ENCODE peak calls at places on chromosomes 6 and 20, in nine cellular contexts. H, W, U, X, J, V, I, G and B are unnamed samples.

GRCh38 chr20:51195990-51196389 is 173.1 kb upstream of the KCNG1 start:
- DNase-seq in U (no peak), I (no peak), G (no peak), X (no peak), W (no peak), V (no peak), J (no peak), H (no peak), B (no peak)

GRCh38 chr6:157019115-157019628 is 242.0 kb downstream of the ARID1B start:
- DNase-seq in I (no peak), U (no peak), G (no peak), W (no peak), H (peak), V (no peak), J (no peak), X (no peak), B (no peak)

GRCh38 chr6:41159415-41160082 is 3.4 kb downstream of the TREM2 start:
- DNase-seq in I (peak), H (peak), W (no peak), G (no peak), V (no peak), X (no peak), U (no peak), J (no peak), B (no peak)

GRCh38 chr6:161226005-161226964 is 47.6 kb downstream of the AGPAT4 start:
- DNase-seq in U (no peak), W (peak), X (no peak), I (no peak), J (no peak), H (no peak), V (no peak), G (no peak), B (no peak)

GRCh38 chr6:30515106-30515505 is 25.8 kb downstream of the HLA-E start:
- DNase-seq in H (no peak), I (no peak), J (no peak), W (no peak), G (no peak), U (no peak), X (no peak), V (no peak), B (no peak)

GRCh38 chr20:63846128-63846771 is 15.0 kb upstream of the ABHD16B start:
- DNase-seq in J (no peak), X (no peak), V (peak), W (peak), I (no peak), G (no peak), U (no peak), H (no peak), B (no peak)

GRCh38 chr20:23655551-23656211 is 17.9 kb upstream of the CST3 start:
- DNase-seq in G (no peak), U (no peak), W (peak), X (peak), I (peak), J (no peak), V (peak), H (no peak), B (no peak)

GRCh38 chr6:133707456-133707855 is 181.5 kb upstream of the TCF21 start:
- DNase-seq in I (no peak), V (no peak), J (no peak), H (peak), W (no peak), X (no peak), U (no peak), G (no peak), B (no peak)

GRCh38 chr6:82196159-82196558 is 51.4 kb downstream of the IBTK start:
- DNase-seq in J (no peak), G (no peak), W (no peak), V (no peak), X (no peak), I (no peak), U (no peak), H (no peak), B (no peak)

GRCh38 chr20:19631410-19631809 is 126.6 kb upstream of the RIN2 start:
- DNase-seq in J (peak), V (no peak), G (no peak), I (peak), H (no peak), U (no peak), W (no peak), X (peak), B (no peak)

GRCh38 chr6:167424060-167424673 is 99.3 kb downstream of the TTLL2 start:
- DNase-seq in X (no peak), W (peak), J (peak), V (no peak), G (no peak), I (no peak), U (no peak), H (no peak), B (no peak)

GRCh38 chr20:11302436-11302835 is 615.3 kb upstream of the BTBD3 start:
- DNase-seq in I (no peak), X (no peak), G (no peak), H (peak), W (no peak), J (no peak), U (no peak), V (no peak), B (no peak)

GRCh38 chr20:19588731-19589130 is 169.3 kb upstream of the RIN2 start:
- DNase-seq in I (no peak), G (peak), U (peak), X (no peak), W (peak), H (no peak), V (no peak), J (peak), B (peak)

GRCh38 chr20:44540834-44541233 is 19.0 kb upstream of the SERINC3 start:
- DNase-seq in U (no peak), X (no peak), V (no peak), G (no peak), W (no peak), I (no peak), J (no peak), H (peak), B (no peak)

GRCh38 chr6:168055696-168056489 is 23.1 kb downstream of the FRMD1 start:
- DNase-seq in W (no peak), G (no peak), H (no peak), X (no peak), I (no peak), U (no peak), V (no peak), J (no peak), B (no peak)

GRCh38 chr20:62186887-62187866 is 4.3 kb downstream of the MTG2 start:
- DNase-seq in V (no peak), W (no peak), I (no peak), J (no peak), X (no peak), U (no peak), H (peak), G (no peak), B (no peak)

GRCh38 chr6:10425973-10426780 is 11.3 kb upstream of the TFAP2A start:
- DNase-seq in G (no peak), X (no peak), H (no peak), I (no peak), W (peak), J (peak), U (no peak), V (no peak), B (no peak)

GRCh38 chr6:99711302-99711701 is 104.7 kb downstream of the PRDM13 start:
- DNase-seq in J (no peak), I (no peak), V (no peak), G (no peak), X (no peak), U (no peak), H (no peak), W (no peak), B (no peak)

GRCh38 chr6:45655630-45656422 is 278.1 kb upstream of the SUPT3H start:
- DNase-seq in H (peak), U (no peak), J (no peak), I (no peak), W (no peak), X (no peak), G (no peak), V (no peak), B (no peak)

GRCh38 chr20:5484926-5485325 is 168.2 kb upstream of the PROKR2 start:
- DNase-seq in J (no peak), W (no peak), I (no peak), G (no peak), X (no peak), V (no peak), H (no peak), U (no peak), B (no peak)

GRCh38 chr6:146895101-146895771 is 296.5 kb downstream of the ADGB start:
- DNase-seq in I (no peak), H (no peak), G (no peak), W (no peak), J (no peak), V (no peak), U (no peak), X (no peak), B (no peak)

GRCh38 chr6:135299256-135299655 is 118.1 kb downstream of the MYB start:
- DNase-seq in J (no peak), W (no peak), H (peak), X (no peak), V (no peak), U (no peak), I (no peak), G (no peak), B (no peak)

GRCh38 chr20:1619861-1620444 is at the start of gene SIRPB1:
- DNase-seq in H (peak), I (peak), W (no peak), U (no peak), G (no peak), X (peak), J (no peak), V (no peak), B (no peak)

GRCh38 chr6:2970034-2970685 is 1.2 kb downstream of the SERPINB6 start:
- DNase-seq in X (no peak), V (no peak), W (peak), U (no peak), H (peak), J (no peak), G (no peak), I (no peak), B (no peak)

GRCh38 chr6:2968600-2969135 is 2.7 kb downstream of the SERPINB6 start:
- DNase-seq in U (no peak), J (no peak), W (peak), X (no peak), G (no peak), V (no peak), I (no peak), H (no peak), B (no peak)

GRCh38 chr6:2971420-2972218 is at the start of gene SERPINB6:
- DNase-seq in X (peak), W (peak), G (peak), U (peak), H (peak), V (peak), I (peak), J (peak), B (peak)

GRCh38 chr6:2969549-2969948 is 1.8 kb downstream of the SERPINB6 start:
- DNase-seq in U (no peak), W (no peak), I (no peak), G (no peak), H (no peak), J (no peak), V (no peak), X (no peak), B (no peak)

GRCh38 chr6:2970753-2971419 is 481 bp downstream of the SERPINB6 start:
- DNase-seq in U (peak), W (peak), X (peak), G (no peak), I (no peak), V (peak), J (peak), H (peak), B (peak)
- TF ChIP-seq POLR2A in U (no peak), W (no peak), X (peak), G (no peak), I (no peak), V (peak), J (no peak), H (no peak), B (peak)

GRCh38 chr6:154164397-154164796 is 125.4 kb downstream of the OPRM1 start:
- DNase-seq in X (peak), U (peak), I (no peak), W (peak), H (peak), G (peak), V (no peak), J (no peak), B (peak)
- H3K27ac ChIP-seq in X (no peak), U (peak), I (peak), W (no peak), H (peak), G (peak), V (no peak), J (peak), B (peak)

DNA sequence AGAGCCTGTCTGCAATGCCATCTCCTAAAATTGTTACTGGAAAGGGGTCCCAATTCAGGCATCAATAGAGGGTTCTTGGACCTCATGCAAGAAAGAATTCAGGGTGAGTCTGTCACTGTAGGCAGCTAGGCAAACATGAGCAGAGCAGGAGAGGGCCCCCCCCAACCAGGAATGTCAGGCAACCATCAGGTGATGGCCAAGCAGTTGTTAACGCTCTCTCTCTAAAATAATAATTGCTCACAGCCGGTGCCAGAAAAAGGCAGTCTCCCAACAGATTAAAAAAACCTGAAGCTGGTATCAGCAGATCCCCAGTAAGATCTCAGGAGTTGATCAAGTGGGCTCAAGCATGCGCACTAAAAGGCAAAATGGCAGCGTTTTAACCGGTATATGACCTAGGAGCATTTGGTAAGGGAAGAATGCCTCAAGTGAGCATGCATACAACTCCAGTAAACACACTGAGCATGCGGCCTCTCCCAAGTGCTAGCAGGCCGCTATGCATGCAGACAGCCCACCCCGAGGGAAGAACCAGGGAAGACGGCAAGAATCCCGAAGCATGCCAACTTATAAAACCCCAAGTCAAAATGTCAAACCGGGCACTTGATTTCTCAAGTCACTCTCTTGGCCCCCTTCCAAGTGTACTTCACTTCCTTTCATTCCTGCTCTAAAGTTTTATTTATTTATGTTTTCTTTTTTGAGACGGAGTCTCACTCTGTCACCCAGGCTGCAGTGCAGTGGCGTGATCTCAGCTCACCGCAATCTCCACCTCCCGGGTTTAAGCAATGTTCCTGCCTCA is 44.0 kb upstream of the RNGTT start:
- DNase-seq in G (no peak), V (no peak), I (no peak), J (no peak), U (no peak), X (no peak), H (no peak), W (peak), B (no peak)
- TF ChIP-seq POLR2A in G (no peak), V (no peak), I (no peak), J (no peak), U (no peak), X (no peak), H (no peak), W (no peak), B (no peak)

DNA sequence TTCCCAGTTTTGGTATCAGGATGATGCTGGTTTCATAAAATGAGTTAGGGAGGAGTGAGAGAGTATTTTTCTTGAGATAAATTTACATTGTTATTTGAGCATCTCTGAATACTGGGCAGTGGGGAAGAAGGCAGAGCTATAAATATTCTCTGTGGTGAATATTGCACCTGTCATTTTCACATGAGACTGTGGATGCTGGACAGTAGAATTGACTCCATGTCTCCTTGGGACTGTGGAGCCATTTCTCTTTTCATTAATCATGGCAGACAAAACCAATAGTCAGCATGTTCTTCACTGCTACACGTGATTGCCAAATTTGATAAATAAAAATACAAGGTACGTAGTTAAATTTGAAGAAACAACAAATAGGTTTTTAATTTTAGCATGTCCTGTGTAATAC is 81.2 kb upstream of the PHACTR1 start:
- DNase-seq in U (no peak), H (no peak), X (no peak), J (no peak), W (no peak), G (no peak), I (no peak), V (no peak), B (no peak)
- H3K27ac ChIP-seq in U (no peak), H (no peak), X (no peak), J (no peak), W (no peak), G (no peak), I (no peak), V (no peak), B (no peak)

GRCh38 chr6:35534396-35535170 is 21.9 kb upstream of the TULP1 start:
- DNase-seq in H (no peak), V (no peak), I (no peak), X (no peak), W (no peak), G (no peak), U (no peak), J (no peak), B (no peak)

GRCh38 chr6:35532141-35532540 is 19.4 kb upstream of the TULP1 start:
- DNase-seq in X (no peak), W (no peak), U (no peak), H (no peak), J (no peak), I (no peak), V (no peak), G (no peak), B (no peak)
- TF ChIP-seq POLR2A in X (no peak), W (no peak), U (no peak), H (no peak), J (no peak), I (no peak), V (no peak), G (no peak), B (no peak)

DNA sequence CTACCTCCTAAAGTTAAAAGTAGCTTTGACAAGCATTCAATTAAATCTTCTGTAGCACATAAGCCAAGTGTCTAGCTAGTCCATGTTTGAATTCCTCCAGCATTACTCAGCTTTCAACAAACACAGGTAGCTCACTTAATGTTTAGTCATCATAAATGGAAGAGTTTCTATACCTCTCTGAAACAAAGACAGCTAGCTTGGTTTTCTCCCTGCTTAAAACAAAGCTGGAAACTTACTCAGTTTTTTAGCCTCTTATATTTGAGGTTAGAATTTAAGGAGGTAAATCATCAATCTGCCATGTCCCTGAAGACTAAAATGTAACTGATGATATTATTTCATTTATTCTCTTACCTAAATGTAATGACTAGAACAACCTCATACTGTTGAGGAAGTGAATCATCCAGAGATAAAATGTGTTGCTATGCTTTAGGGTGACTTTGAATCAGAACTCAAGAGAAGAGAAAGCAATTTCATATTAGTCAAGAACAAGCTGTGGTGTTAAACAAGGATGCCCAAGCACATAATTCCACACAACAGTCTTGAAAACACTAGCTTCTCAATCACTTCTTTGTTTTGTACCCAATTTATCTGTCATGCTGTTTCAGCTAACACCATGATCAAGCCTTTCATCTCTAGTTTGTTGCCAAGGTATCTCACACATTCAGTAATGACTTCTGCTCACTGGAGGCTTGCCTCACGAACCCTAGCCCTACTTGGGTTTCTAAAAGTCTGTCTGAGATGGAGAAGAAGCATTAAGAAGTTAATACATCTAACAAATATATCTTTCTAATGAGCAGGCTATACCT is 251.9 kb downstream of the EPM2A start:
- DNase-seq in X (no peak), G (no peak), H (peak), I (no peak), U (no peak), J (no peak), W (no peak), V (no peak), B (no peak)
- H3K27ac ChIP-seq in X (no peak), G (no peak), H (no peak), I (no peak), U (no peak), J (no peak), W (no peak), V (no peak), B (no peak)

GRCh38 chr6:32662099-32662498 is 4.4 kb downstream of the HLA-DQB1 start:
- DNase-seq in H (no peak), G (no peak), V (no peak), I (no peak), X (no peak), W (no peak), U (no peak), J (no peak), B (no peak)
- TF ChIP-seq POLR2A in H (no peak), G (no peak), V (no peak), I (no peak), X (no peak), W (no peak), U (no peak), J (no peak), B (no peak)

GRCh38 chr6:138601128-138601527 is 101.8 kb upstream of the NHSL1 start:
- DNase-seq in V (no peak), I (no peak), G (no peak), U (no peak), X (no peak), H (peak), W (no peak), J (no peak), B (peak)
- H3K27ac ChIP-seq in V (no peak), I (no peak), G (no peak), U (no peak), X (no peak), H (no peak), W (no peak), J (no peak), B (no peak)

DNA sequence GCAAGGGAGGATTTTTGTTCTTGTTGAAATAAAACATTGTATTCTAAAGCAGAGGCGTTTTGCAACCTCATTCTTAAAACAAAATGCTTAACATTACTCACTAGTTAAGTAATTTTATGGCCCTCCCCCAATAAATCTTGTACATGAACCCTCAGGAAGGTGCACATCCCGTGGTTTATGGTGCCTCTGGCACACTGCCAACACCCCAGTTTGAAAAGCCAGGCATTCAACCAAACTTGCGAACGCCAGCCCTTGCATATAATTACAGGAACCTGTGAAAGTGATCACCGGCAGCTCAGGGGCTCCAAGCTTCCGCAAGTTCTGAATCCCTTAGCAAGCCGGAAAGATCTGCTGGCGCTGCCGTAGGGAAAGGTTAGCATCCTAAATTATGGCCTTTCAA is 1109.0 kb upstream of the FLRT3 start:
- DNase-seq in U (peak), V (no peak), X (peak), H (no peak), J (no peak), I (no peak), W (no peak), G (peak), B (no peak)
- TF ChIP-seq POLR2A in U (no peak), V (no peak), X (no peak), H (no peak), J (no peak), I (no peak), W (no peak), G (no peak), B (no peak)